ENCODE peak calls at places on chromosomes 13 and 19, in seven cellular contexts. X, Q, M, V, I, W and B are unnamed samples.

GRCh38 chr19:29785955-29786589 is 25.7 kb upstream of the CCNE1 start:
- DNase-seq in W (no peak), V (no peak), I (no peak), M (no peak), X (peak), Q (peak), B (peak)

GRCh38 chr13:44837250-44837649 is 152.0 kb downstream of the NUFIP1 start:
- DNase-seq in X (no peak), I (no peak), W (no peak), Q (no peak), V (peak), M (peak), B (no peak)

GRCh38 chr19:8696993-8697392 is 1.6 kb downstream of the ACTL9 start:
- DNase-seq in X (no peak), M (no peak), V (no peak), Q (no peak), I (no peak), W (no peak), B (no peak)

GRCh38 chr19:11261902-11262839 is at the start of gene DOCK6:
- DNase-seq in Q (peak), I (peak), X (peak), M (no peak), V (no peak), W (no peak), B (peak)

GRCh38 chr13:48156466-48156865 is 61.6 kb upstream of the MED4 start:
- DNase-seq in X (peak), W (no peak), M (no peak), I (peak), V (no peak), Q (peak), B (no peak)

GRCh38 chr19:29671393-29672076 is 6.3 kb downstream of the PLEKHF1 start:
- DNase-seq in X (no peak), Q (peak), W (peak), I (peak), M (no peak), V (peak), B (peak)

GRCh38 chr19:51607920-51608562 is 22.2 kb downstream of the SIGLEC5 start:
- DNase-seq in I (peak), X (peak), M (peak), V (peak), W (peak), Q (peak), B (peak)

GRCh38 chr13:81487151-81487550 is 1146.2 kb upstream of the SPRY2 start:
- DNase-seq in V (peak), W (no peak), Q (peak), I (no peak), M (no peak), X (peak), B (no peak)

GRCh38 chr19:1321539-1321938 is 35.9 kb downstream of the EFNA2 start:
- DNase-seq in V (no peak), M (no peak), X (no peak), Q (no peak), W (no peak), I (no peak), B (no peak)

GRCh38 chr13:39918837-39919236 is 263.4 kb downstream of the COG6 start:
- DNase-seq in X (no peak), W (no peak), V (peak), Q (no peak), I (no peak), M (no peak), B (no peak)

GRCh38 chr13:60273971-60274370 is 110.2 kb upstream of the DIAPH3 start:
- DNase-seq in W (no peak), Q (no peak), I (no peak), X (no peak), V (no peak), M (no peak), B (no peak)

GRCh38 chr13:42991892-42992584 is at the start of gene EPSTI1:
- DNase-seq in V (peak), X (peak), I (peak), W (peak), Q (peak), M (peak), B (peak)

GRCh38 chr13:33262997-33263396 is 22.6 kb downstream of the STARD13 start:
- DNase-seq in Q (no peak), W (no peak), M (no peak), I (no peak), X (no peak), V (no peak), B (no peak)

GRCh38 chr19:53015159-53015558 is 1.4 kb downstream of the ERVV-1 start:
- DNase-seq in X (no peak), W (no peak), V (no peak), M (no peak), I (no peak), Q (no peak), B (no peak)

GRCh38 chr19:29060833-29061364 is 152.1 kb downstream of the UQCRFS1 start:
- DNase-seq in Q (no peak), M (no peak), X (no peak), I (no peak), W (no peak), V (no peak), B (no peak)

GRCh38 chr19:3028305-3029069 is 593 bp downstream of the TLE2 start:
- DNase-seq in I (peak), Q (no peak), X (peak), W (no peak), M (no peak), V (no peak), B (no peak)

GRCh38 chr19:10894911-10895213 is 23.5 kb downstream of the CARM1 start:
- DNase-seq in M (no peak), V (no peak), X (no peak), Q (no peak), I (no peak), W (no peak), B (no peak)

GRCh38 chr13:44439615-44440014 is 66.0 kb downstream of the SERP2 start:
- DNase-seq in Q (no peak), I (no peak), V (no peak), W (no peak), M (no peak), X (no peak), B (no peak)

GRCh38 chr19:12946092-12946845 is 607 bp downstream of the RAD23A start:
- DNase-seq in I (peak), W (peak), Q (peak), X (peak), V (peak), M (peak), B (peak)

GRCh38 chr19:13396256-13397080 is 109.8 kb downstream of the CACNA1A start:
- DNase-seq in M (peak), X (peak), V (peak), Q (peak), I (peak), W (peak), B (no peak)

GRCh38 chr13:69274231-69274630 is 833.4 kb upstream of the ATXN8OS start:
- DNase-seq in W (no peak), M (no peak), X (no peak), V (no peak), Q (no peak), I (no peak), B (no peak)

GRCh38 chr19:55152017-55152416 is 3.0 kb upstream of the TNNT1 start:
- DNase-seq in M (no peak), I (no peak), V (no peak), Q (no peak), X (no peak), W (no peak), B (no peak)

GRCh38 chr13:57557979-57558529 is 73.5 kb upstream of the PCDH17 start:
- DNase-seq in M (no peak), V (peak), W (no peak), Q (no peak), I (no peak), X (no peak), B (no peak)

GRCh38 chr13:30464496-30465351 is 1.0 kb downstream of the HMGB1 start:
- DNase-seq in M (peak), Q (peak), X (peak), I (peak), W (peak), V (peak), B (peak)

GRCh38 chr19:14529254-14530004 is at the start of gene TECR:
- DNase-seq in I (peak), W (peak), X (peak), M (peak), Q (peak), V (peak), B (peak)

GRCh38 chr13:95608640-95609280 is 35.7 kb downstream of the DZIP1 start:
- DNase-seq in I (no peak), M (no peak), Q (no peak), W (no peak), V (no peak), X (no peak), B (no peak)

GRCh38 chr13:30872685-30873443 is 33.2 kb upstream of the MEDAG start:
- DNase-seq in Q (no peak), X (peak), V (peak), W (peak), I (peak), M (peak), B (no peak)

GRCh38 chr13:90867336-90867683 is 480.2 kb upstream of the MIR17HG start:
- DNase-seq in I (peak), W (peak), X (peak), V (peak), M (peak), Q (peak), B (peak)

GRCh38 chr13:100815476-100816046 is 141.0 kb upstream of the TMTC4 start:
- DNase-seq in I (no peak), V (no peak), Q (no peak), W (no peak), X (no peak), M (no peak), B (no peak)

GRCh38 chr13:100817897-100818296 is 143.3 kb upstream of the TMTC4 start:
- DNase-seq in X (no peak), W (no peak), M (no peak), Q (no peak), V (no peak), I (no peak), B (no peak)

DNA sequence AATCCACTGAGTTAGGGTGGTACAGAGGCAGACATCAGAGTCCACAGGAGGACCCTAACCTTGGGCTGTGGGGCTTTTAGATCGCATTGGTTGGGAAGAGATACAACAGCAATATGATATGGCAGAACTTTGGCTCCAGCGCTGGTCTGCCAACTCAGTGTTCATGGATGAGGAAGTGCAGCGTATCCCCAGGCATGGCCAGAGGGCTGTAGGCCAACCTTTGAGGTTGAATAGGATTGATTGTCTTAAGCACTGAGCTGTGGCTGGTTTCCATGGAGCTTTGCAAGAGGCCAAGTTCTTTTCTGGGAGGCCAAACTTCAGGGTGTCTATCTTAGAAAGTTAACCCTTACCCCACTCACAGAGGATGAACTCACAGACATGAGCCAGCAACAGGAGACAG is 144.1 kb upstream of the TMTC4 start:
- DNase-seq in X (no peak), Q (peak), V (no peak), I (no peak), W (no peak), M (no peak), B (no peak)
- TF ChIP-seq CTCF in X (no peak), Q (no peak), V (no peak), I (no peak), W (no peak), M (no peak), B (no peak)

GRCh38 chr19:46461537-46461936 is 9.8 kb downstream of the PNMA8A start:
- DNase-seq in Q (no peak), W (no peak), M (no peak), V (no peak), X (no peak), I (no peak), B (no peak)
- TF ChIP-seq CTCF in Q (no peak), W (no peak), M (no peak), V (no peak), X (no peak), I (no peak), B (no peak)

DNA sequence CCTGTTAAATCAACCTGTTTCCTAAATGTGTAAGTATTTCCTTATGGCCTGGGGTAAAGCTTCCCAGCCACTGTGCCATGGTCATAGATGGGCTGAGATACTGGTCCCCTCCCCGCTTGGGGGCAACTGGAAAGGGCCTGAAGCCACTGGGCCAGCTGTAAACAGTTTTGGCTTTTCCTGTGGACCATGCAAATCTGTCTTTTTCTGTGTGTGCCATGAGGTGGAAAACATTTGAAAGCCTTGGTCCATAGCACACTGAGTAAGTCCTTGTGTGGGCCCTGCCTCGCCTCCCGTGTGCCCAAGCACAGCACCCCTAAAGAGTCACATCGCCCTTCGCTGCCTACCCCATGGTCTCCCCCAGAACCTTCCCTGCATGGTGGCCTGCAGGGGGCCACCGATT is 52.3 kb upstream of the GPR183 start:
- DNase-seq in I (no peak), Q (no peak), V (no peak), M (no peak), X (no peak), W (no peak), B (no peak)
- TF ChIP-seq CTCF in I (no peak), Q (no peak), V (no peak), M (no peak), X (no peak), W (no peak), B (peak)

GRCh38 chr13:66195238-66195637 is 1034.9 kb downstream of the PCDH9 start:
- DNase-seq in M (no peak), X (no peak), Q (no peak), W (no peak), I (no peak), V (no peak), B (no peak)

GRCh38 chr13:66205807-66206206 is 1024.3 kb downstream of the PCDH9 start:
- DNase-seq in Q (no peak), V (no peak), I (no peak), M (no peak), W (no peak), X (no peak), B (no peak)

GRCh38 chr13:66200555-66200954 is 1029.6 kb downstream of the PCDH9 start:
- DNase-seq in I (no peak), V (peak), M (peak), X (no peak), W (no peak), Q (no peak), B (no peak)
- TF ChIP-seq CTCF in I (no peak), V (no peak), M (peak), X (no peak), W (no peak), Q (no peak), B (no peak)

DNA sequence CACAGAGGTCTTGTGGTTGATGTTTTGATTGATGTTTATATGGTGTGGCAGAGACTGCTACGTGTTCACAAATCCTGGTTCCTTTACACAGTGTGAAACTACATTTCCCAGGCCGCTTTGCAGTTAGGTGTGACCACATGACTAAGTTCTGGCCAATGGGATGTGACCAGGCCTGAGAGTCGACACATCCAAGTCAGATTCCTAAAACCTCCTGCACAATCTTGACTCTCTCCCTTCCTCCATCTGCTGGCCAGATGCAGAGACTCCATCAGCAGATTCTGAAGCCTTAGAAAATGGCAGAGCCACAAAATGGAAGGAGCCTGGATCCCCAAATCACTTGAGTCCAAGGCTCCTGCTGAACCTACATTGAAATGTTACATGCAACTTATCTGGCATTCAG is 12.6 kb downstream of the CD37 start:
- DNase-seq in W (no peak), X (peak), I (no peak), Q (peak), V (peak), M (peak), B (no peak)
- TF ChIP-seq CTCF in W (no peak), X (no peak), I (peak), Q (no peak), V (peak), M (peak), B (no peak)

GRCh38 chr13:111847964-111848363 is 219.0 kb upstream of the SOX1 start:
- DNase-seq in W (no peak), V (no peak), I (no peak), X (no peak), M (no peak), Q (no peak), B (no peak)
- TF ChIP-seq CTCF in W (no peak), V (no peak), I (no peak), X (no peak), M (no peak), Q (no peak), B (no peak)

GRCh38 chr19:31459430-31459829 is 110.2 kb upstream of the TSHZ3 start:
- DNase-seq in W (no peak), I (no peak), Q (no peak), X (no peak), V (no peak), M (peak), B (no peak)

DNA sequence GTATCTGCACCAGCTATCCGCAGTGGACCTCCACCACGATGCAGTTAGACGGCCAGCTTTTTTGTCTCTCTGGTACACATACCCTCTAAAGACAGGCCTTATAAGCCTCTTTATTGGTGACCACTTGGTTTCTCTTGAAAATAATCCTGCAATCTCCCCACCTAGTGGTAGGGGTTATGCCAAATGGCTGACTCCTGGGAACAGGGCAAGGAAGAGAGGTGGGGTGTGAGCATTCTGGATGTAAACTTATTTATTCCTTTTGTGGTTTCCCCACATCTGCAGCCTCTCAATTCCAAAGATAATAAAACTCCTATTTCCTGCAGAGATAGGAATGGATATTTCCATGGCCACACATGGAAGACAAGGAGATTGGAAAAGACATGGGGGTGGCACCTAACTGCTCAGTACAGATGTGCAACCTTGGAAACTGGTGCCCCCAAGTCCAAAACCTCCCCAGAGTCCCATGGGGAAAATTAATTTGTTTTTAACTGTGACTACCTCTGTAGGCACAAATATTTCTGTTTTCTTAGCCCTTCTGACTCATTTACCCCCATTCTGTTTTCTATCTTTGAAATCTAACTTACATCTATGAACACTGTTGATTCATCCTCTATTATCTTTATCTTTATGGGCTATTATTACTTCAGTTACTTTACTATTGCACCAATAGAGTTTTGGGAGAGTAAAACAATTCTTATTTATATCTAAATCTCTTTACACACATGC is 112.7 kb upstream of the TSHZ3 start:
- DNase-seq in W (no peak), V (peak), I (no peak), X (no peak), M (peak), Q (no peak), B (no peak)
- TF ChIP-seq CTCF in W (no peak), V (peak), I (no peak), X (no peak), M (peak), Q (no peak), B (no peak)

GRCh38 chr19:7502552-7502951 is 13.4 kb upstream of the ZNF358 start:
- DNase-seq in X (no peak), W (no peak), V (no peak), I (no peak), M (no peak), Q (no peak), B (no peak)
- TF ChIP-seq CTCF in X (no peak), W (no peak), V (no peak), I (no peak), M (no peak), Q (no peak), B (no peak)